ENCODE peak calls at places on chromosomes 3 and 15, in eight cellular contexts. M, P, O, Y, U, A, X and I are unnamed samples.

GRCh38 chr15:50247819-50248650 is 17.5 kb downstream of the HDC start:
- DNase-seq in P (no peak), A (peak; percentile 16), Y (peak; percentile 44), X (no peak), M (no peak), O (peak; percentile 94), U (no peak), I (peak; percentile 64)

GRCh38 chr3:196193738-196194541 is 17.3 kb downstream of the ZDHHC19 start:
- DNase-seq in O (peak; percentile 78), X (no peak), A (no peak), M (no peak), P (no peak), Y (no peak), U (no peak), I (no peak)

GRCh38 chr3:105490045-105490444 is 123.3 kb downstream of the ALCAM start:
- DNase-seq in X (no peak), U (peak; percentile 25), P (no peak), M (no peak), O (no peak), Y (no peak), A (no peak), I (no peak)

GRCh38 chr3:129015388-129016105 is 14.4 kb downstream of the EFCC1 start:
- DNase-seq in O (peak; percentile 45), A (no peak), Y (peak; percentile 48), X (no peak), U (peak; percentile 36), P (no peak), M (peak; percentile 100), I (no peak)

GRCh38 chr15:99409097-99409473 is 156.7 kb upstream of the MEF2A start:
- DNase-seq in Y (no peak), O (peak; percentile 12), A (peak; percentile 54), P (peak; percentile 66), U (peak; percentile 73), X (peak; percentile 80), M (peak; percentile 76), I (peak; percentile 32)

GRCh38 chr15:67639591-67639990 is 97.1 kb downstream of the MAP2K5 start:
- DNase-seq in A (no peak), P (no peak), X (no peak), U (no peak), M (no peak), O (no peak), Y (no peak), I (no peak)

GRCh38 chr3:10602769-10603768 is 97.7 kb upstream of the ATP2B2 start:
- DNase-seq in Y (peak; percentile 33), X (peak; percentile 78), M (no peak), A (no peak), U (no peak), P (no peak), O (peak; percentile 17), I (no peak)

GRCh38 chr15:98668566-98669308 is 20.4 kb downstream of the IGF1R start:
- DNase-seq in U (no peak), O (no peak), Y (peak; percentile 8), P (no peak), M (peak; percentile 79), A (no peak), X (no peak), I (no peak)

GRCh38 chr3:99970198-99970597 is 144.1 kb downstream of the FILIP1L start:
- DNase-seq in P (no peak), O (no peak), Y (no peak), X (no peak), U (no peak), M (no peak), A (no peak), I (no peak)

GRCh38 chr15:76012021-76012551 is at the start of gene NRG4:
- DNase-seq in M (no peak), Y (no peak), A (no peak), P (no peak), U (peak; percentile 11), O (peak; percentile 73), X (no peak), I (no peak)

GRCh38 chr3:107676469-107677309 is 153.9 kb downstream of the BBX start:
- DNase-seq in X (no peak), A (no peak), P (peak; percentile 58), U (peak; percentile 51), Y (no peak), M (peak; percentile 38), O (peak; percentile 60), I (no peak)

GRCh38 chr3:169077394-169077906 is 586.1 kb downstream of the MECOM start:
- DNase-seq in X (no peak), O (no peak), U (no peak), P (no peak), Y (no peak), A (no peak), M (no peak), I (no peak)

GRCh38 chr15:59501531-59502113 is 63.6 kb downstream of the FAM81A start:
- DNase-seq in O (peak; percentile 80), A (no peak), Y (peak; percentile 25), U (peak; percentile 67), P (peak; percentile 11), M (peak; percentile 71), X (peak; percentile 25), I (no peak)

GRCh38 chr15:97915261-97915660 is 45.2 kb upstream of the ARRDC4 start:
- DNase-seq in X (no peak), Y (no peak), M (no peak), U (no peak), P (no peak), O (peak; percentile 6), A (no peak), I (no peak)

GRCh38 chr15:65329298-65329990 is 25.0 kb downstream of the RNU5B-1 start:
- DNase-seq in U (no peak), M (no peak), Y (no peak), P (no peak), O (no peak), A (no peak), X (no peak), I (no peak)

GRCh38 chr15:57541805-57542504 is 49.7 kb upstream of the MYZAP start:
- DNase-seq in U (peak; percentile 86), A (peak; percentile 41), P (peak; percentile 72), O (peak; percentile 56), M (peak; percentile 72), Y (peak; percentile 50), X (peak; percentile 78), I (peak; percentile 30)

GRCh38 chr3:125098929-125099328 is 43.1 kb upstream of the HEG1 start:
- DNase-seq in P (no peak), M (no peak), X (no peak), O (no peak), A (no peak), U (peak; percentile 27), Y (no peak), I (no peak)

GRCh38 chr3:168096210-168096795 is 579 bp upstream of the GOLIM4 start:
- DNase-seq in M (peak; percentile 93), Y (peak; percentile 39), A (peak; percentile 75), U (peak; percentile 90), X (peak; percentile 53), O (peak; percentile 88), P (peak; percentile 50), I (peak; percentile 25)

GRCh38 chr15:90165659-90166489 is 35.3 kb upstream of the SEMA4B start:
- DNase-seq in P (no peak), X (peak; percentile 59), U (peak; percentile 98), A (no peak), M (peak; percentile 97), Y (peak; percentile 51), O (peak; percentile 60), I (no peak)

GRCh38 chr3:134058728-134059601 is 29.2 kb upstream of the SLCO2A1 start:
- DNase-seq in A (no peak), Y (no peak), X (no peak), P (peak; percentile 2), M (no peak), U (no peak), O (no peak), I (no peak)

GRCh38 chr3:67296039-67296892 is 298.2 kb downstream of the KBTBD8 start:
- DNase-seq in P (no peak), M (no peak), A (no peak), U (no peak), O (no peak), X (no peak), Y (no peak), I (no peak)

GRCh38 chr3:187744169-187745151 is 808 bp downstream of the BCL6 start:
- DNase-seq in Y (peak; percentile 54), M (peak; percentile 66), P (peak; percentile 70), O (peak; percentile 81), X (peak; percentile 68), U (peak; percentile 70), A (peak; percentile 73), I (no peak)

GRCh38 chr15:68774521-68775293 is 46.0 kb downstream of the ANP32A start:
- DNase-seq in Y (no peak), O (no peak), M (no peak), U (peak; percentile 74), P (no peak), X (no peak), A (no peak), I (no peak)

GRCh38 chr3:33064929-33065328 is 32.0 kb downstream of the GLB1 start:
- DNase-seq in P (no peak), X (no peak), M (no peak), A (no peak), O (peak; percentile 35), Y (peak; percentile 45), U (no peak), I (no peak)

GRCh38 chr15:63157891-63158431 is 684 bp upstream of the RPS27L start:
- DNase-seq in Y (peak; percentile 36), M (peak; percentile 83), U (peak; percentile 84), X (peak; percentile 46), P (peak; percentile 66), O (peak; percentile 78), A (peak; percentile 54), I (peak; percentile 35)

GRCh38 chr3:126397610-126398422 is 3.1 kb downstream of the CFAP100 start:
- DNase-seq in Y (no peak), U (no peak), O (no peak), A (no peak), X (no peak), M (no peak), P (no peak), I (no peak)

GRCh38 chr3:134874737-134875413 is 79.8 kb downstream of the EPHB1 start:
- DNase-seq in Y (no peak), A (no peak), U (no peak), O (no peak), M (peak; percentile 46), X (no peak), P (peak; percentile 97), I (no peak)

GRCh38 chr3:143897558-143898305 is 49.5 kb upstream of the SLC9A9 start:
- DNase-seq in O (no peak), X (no peak), U (peak; percentile 92), Y (no peak), P (no peak), M (no peak), A (peak; percentile 31), I (no peak)